ENCODE peak calls at places on chromosome 15, in eight cellular contexts. Q is brain microvascular endothelial cell, K is adrenal gland, I is MCF 10A, N is ovary, T is colonic mucosa, M is HL-60, S is H9. L is an unnamed sample.
A peak's percentile ranks its signal among the peaks of the same experiment; 100 is the strongest.

GRCh38 chr15:20345401-20345958 is 196.1 kb downstream of the GOLGA6L6 start:
- DNase-seq in I (no peak), K (peak; percentile 16), N (peak; percentile 13), S (peak; percentile 26), M (no peak), Q (no peak), T (no peak), L (no peak)

GRCh38 chr15:70196314-70197291 is 98.9 kb upstream of the TLE3 start:
- DNase-seq in T (no peak), Q (peak; percentile 91), K (no peak), S (peak; percentile 94), M (no peak), I (peak; percentile 99), N (peak; percentile 47), L (peak; percentile 61)

GRCh38 chr15:64146885-64147681 is 4.4 kb upstream of the SNX22 start:
- DNase-seq in Q (peak; percentile 58), N (no peak), S (no peak), M (no peak), K (peak; percentile 27), T (no peak), I (no peak), L (no peak)

GRCh38 chr15:52331490-52332240 is 36.1 kb upstream of the MYO5C start:
- DNase-seq in S (no peak), N (no peak), K (peak; percentile 34), I (peak; percentile 62), M (no peak), T (no peak), Q (peak; percentile 38), L (peak; percentile 41)

GRCh38 chr15:65630760-65631159 is 9.0 kb downstream of the SLC24A1 start:
- DNase-seq in I (no peak), K (no peak), T (no peak), N (no peak), Q (no peak), S (no peak), M (no peak), L (no peak)

GRCh38 chr15:65084500-65085206 is 8.1 kb downstream of the KBTBD13 start:
- DNase-seq in S (no peak), M (no peak), I (no peak), Q (no peak), N (no peak), T (no peak), K (no peak), L (no peak)

GRCh38 chr15:58396181-58396580 is 35.6 kb upstream of the LIPC start:
- DNase-seq in N (no peak), I (peak; percentile 87), M (no peak), Q (peak; percentile 76), T (no peak), S (no peak), K (no peak), L (no peak)

GRCh38 chr15:68298882-68299381 is 21.4 kb downstream of the FEM1B start:
- DNase-seq in S (no peak), I (no peak), M (no peak), K (peak; percentile 43), N (peak; percentile 21), T (peak; percentile 33), Q (no peak), L (no peak)

GRCh38 chr15:44535509-44536297 is 1.2 kb upstream of the EIF3J start:
- DNase-seq in M (no peak), N (no peak), I (no peak), K (no peak), T (peak; percentile 56), S (peak; percentile 41), Q (no peak), L (peak; percentile 19)

GRCh38 chr15:74370471-74370870 is 3.0 kb upstream of the CYP11A1 start:
- DNase-seq in I (no peak), S (no peak), T (no peak), N (no peak), K (no peak), M (no peak), Q (no peak), L (no peak)

GRCh38 chr15:78859971-78860733 is 12.5 kb upstream of the MORF4L1 start:
- DNase-seq in N (peak; percentile 70), K (peak; percentile 92), Q (peak; percentile 75), I (peak; percentile 84), M (peak; percentile 63), S (peak; percentile 86), T (peak; percentile 76), L (peak; percentile 91)

GRCh38 chr15:47844437-47844836 is 127.1 kb downstream of the SEMA6D start:
- DNase-seq in T (no peak), I (no peak), N (no peak), K (no peak), Q (no peak), S (no peak), M (no peak), L (no peak)

GRCh38 chr15:74821091-74821789 is 5.2 kb upstream of the CPLX3 start:
- DNase-seq in K (no peak), M (no peak), T (no peak), N (no peak), S (peak; percentile 63), I (peak; percentile 65), Q (no peak), L (no peak)

GRCh38 chr15:45588199-45588910 is 1.2 kb downstream of the BLOC1S6 start:
- DNase-seq in S (no peak), T (no peak), M (no peak), K (no peak), N (no peak), Q (no peak), I (peak; percentile 16), L (no peak)

GRCh38 chr15:69996321-69996720 is 101.4 kb downstream of the TLE3 start:
- DNase-seq in S (no peak), T (no peak), K (no peak), Q (no peak), N (no peak), M (no peak), I (no peak), L (no peak)

GRCh38 chr15:70319466-70319865 is 221.7 kb upstream of the TLE3 start:
- DNase-seq in M (no peak), T (no peak), Q (no peak), N (no peak), K (no peak), S (no peak), I (no peak), L (no peak)

GRCh38 chr15:77059761-77060345 is 11.1 kb downstream of the TSPAN3 start:
- DNase-seq in T (no peak), I (no peak), M (no peak), K (no peak), S (no peak), Q (no peak), N (no peak), L (no peak)

GRCh38 chr15:29920515-29920914 is 98.2 kb upstream of the TJP1 start:
- DNase-seq in T (peak; percentile 49), M (no peak), Q (no peak), K (no peak), N (no peak), S (no peak), I (peak; percentile 85), L (peak; percentile 69)

GRCh38 chr15:88258021-88258641 is 1.6 kb upstream of the NTRK3 start:
- DNase-seq in S (peak; percentile 88), Q (no peak), I (no peak), K (no peak), N (no peak), M (no peak), T (no peak), L (peak; percentile 51)

GRCh38 chr15:75631935-75632334 is 6.4 kb upstream of the SNUPN start:
- DNase-seq in S (no peak), M (no peak), N (no peak), I (no peak), T (no peak), K (no peak), Q (no peak), L (no peak)

GRCh38 chr15:74461847-74462511 is 1.0 kb upstream of the UBL7 start:
- DNase-seq in K (no peak), Q (no peak), T (no peak), M (no peak), N (no peak), I (no peak), S (no peak), L (no peak)

GRCh38 chr15:98956796-98957553 is 50.6 kb downstream of the PGPEP1L start:
- DNase-seq in S (no peak), N (no peak), M (no peak), Q (no peak), K (peak; percentile 19), I (no peak), T (no peak), L (no peak)

GRCh38 chr15:20294651-20295237 is 246.9 kb downstream of the GOLGA6L6 start:
- DNase-seq in S (peak; percentile 31), T (no peak), N (no peak), M (no peak), Q (no peak), K (no peak), I (no peak), L (no peak)

GRCh38 chr15:28889346-28889745 is 3.6 kb downstream of the APBA2 start:
- DNase-seq in M (no peak), S (no peak), I (no peak), T (no peak), N (no peak), Q (no peak), K (no peak), L (no peak)

GRCh38 chr15:70826634-70827033 is 27.3 kb downstream of the LARP6 start:
- DNase-seq in Q (peak; percentile 60), K (peak; percentile 28), I (peak; percentile 85), M (no peak), S (no peak), T (peak; percentile 32), N (peak; percentile 46), L (peak; percentile 36)

GRCh38 chr15:42591238-42591936 is 16.0 kb downstream of the STARD9 start:
- DNase-seq in I (peak; percentile 28), S (no peak), Q (peak; percentile 25), K (no peak), T (peak; percentile 30), N (no peak), M (no peak), L (no peak)
- TF ChIP-seq CTCF in I (peak; percentile 22), S (peak; percentile 61), Q (peak; percentile 23), K (peak; percentile 41), T (peak; percentile 27), N (peak; percentile 17), M (peak; percentile 5), L (peak; percentile 47)

GRCh38 chr15:40982855-40983254 is 29.6 kb downstream of the CHAC1 start:
- DNase-seq in S (no peak), M (no peak), N (no peak), K (peak; percentile 33), I (no peak), T (no peak), Q (peak; percentile 44), L (no peak)
- TF ChIP-seq CTCF in S (no peak), M (no peak), N (no peak), K (no peak), I (no peak), T (no peak), Q (peak; percentile 26), L (no peak)

DNA sequence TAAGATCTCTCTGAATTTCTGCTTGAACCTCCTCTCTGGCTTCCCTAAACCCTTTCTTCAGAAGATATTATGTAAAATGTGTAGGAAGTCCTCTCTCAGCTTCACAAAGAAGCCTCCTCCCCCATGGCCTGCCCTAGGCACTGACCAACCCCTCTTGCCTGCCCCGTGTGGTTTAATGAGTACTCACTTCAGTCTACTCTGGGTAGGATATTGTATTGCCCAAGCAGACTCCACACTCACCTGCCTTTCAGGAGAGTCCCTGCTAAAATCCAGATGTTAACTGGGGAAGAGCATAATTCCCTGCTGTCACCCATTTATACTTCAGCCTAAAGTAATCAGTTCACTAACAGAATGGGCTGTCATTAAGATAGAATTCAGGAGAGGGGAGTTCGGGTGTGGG is 2.6 kb upstream of the AGBL1 start:
- DNase-seq in Q (no peak), S (no peak), M (no peak), T (no peak), I (peak; percentile 6), N (no peak), K (no peak), L (no peak)
- TF ChIP-seq CTCF in Q (no peak), S (peak; percentile 39), M (no peak), T (no peak), I (no peak), N (no peak), K (no peak), L (no peak)

GRCh38 chr15:92954578-92954977 is 54.5 kb downstream of the CHD2 start:
- DNase-seq in Q (no peak), I (peak; percentile 38), M (no peak), N (no peak), K (no peak), S (no peak), T (no peak), L (no peak)
- TF ChIP-seq CTCF in Q (peak; percentile 57), I (peak; percentile 16), M (no peak), N (no peak), K (peak; percentile 17), S (peak; percentile 70), T (no peak), L (no peak)